ENCODE peak calls at places on chromosomes 7 and 10, in nine cellular contexts. O is fibroblast of lung; S is lung; A is right lobe of liver; Y is HCT116; C is sigmoid colon; G is hepatocyte; T is ascending aorta; B is CD8-positive, alpha-beta T cell. R is an unnamed sample.
A peak's percentile ranks its signal among the peaks of the same experiment; 100 is the strongest.

GRCh38 chr10:97422921-97423420 is 3.0 kb upstream of the PGAM1 start:
- DNase-seq in O (peak; percentile 14), S (no peak), A (no peak), Y (no peak), C (no peak), G (no peak), T (no peak), B (no peak), R (no peak)

GRCh38 chr10:4939224-4940072 is 23.8 kb upstream of the AKR1C1 start:
- DNase-seq in O (no peak), S (no peak), A (no peak), Y (no peak), C (no peak), G (no peak), T (no peak), B (no peak), R (no peak)

GRCh38 chr10:97669561-97669960 is 17.5 kb downstream of the AVPI1 start:
- DNase-seq in O (no peak), S (no peak), A (no peak), Y (no peak), C (no peak), G (no peak), T (no peak), B (no peak), R (no peak)

GRCh38 chr7:115356139-115356746 is 434.3 kb downstream of the MDFIC start:
- DNase-seq in O (peak; percentile 61), S (no peak), A (no peak), Y (peak; percentile 21), C (no peak), G (peak; percentile 29), T (no peak), B (no peak), R (no peak)

GRCh38 chr7:68722044-68722443 is 876.2 kb upstream of the AUTS2 start:
- DNase-seq in O (no peak), S (no peak), A (no peak), Y (no peak), C (no peak), G (no peak), T (no peak), B (no peak), R (no peak)

GRCh38 chr7:155732275-155732674 is 80.0 kb downstream of the SHH start:
- DNase-seq in O (no peak), S (no peak), A (no peak), Y (no peak), C (no peak), G (no peak), T (no peak), B (no peak), R (no peak)

GRCh38 chr10:93352638-93353383 is 129.3 kb downstream of the MYOF start:
- DNase-seq in O (peak; percentile 60), S (no peak), A (no peak), Y (no peak), C (no peak), G (peak; percentile 68), T (no peak), B (no peak), R (no peak)

GRCh38 chr10:16905304-16905703 is 88.1 kb upstream of the RSU1 start:
- DNase-seq in O (peak; percentile 53), S (no peak), A (no peak), Y (no peak), C (peak; percentile 74), G (no peak), T (no peak), B (no peak), R (no peak)

GRCh38 chr10:82411416-82411815 is 536.4 kb downstream of the NRG3 start:
- DNase-seq in O (no peak), S (no peak), A (no peak), Y (no peak), C (no peak), G (no peak), T (no peak), B (no peak), R (no peak)

GRCh38 chr7:47474937-47475879 is 106.7 kb downstream of the TNS3 start:
- DNase-seq in O (peak; percentile 98), S (peak; percentile 91), A (peak; percentile 90), Y (peak; percentile 91), C (peak; percentile 91), G (peak; percentile 93), T (peak; percentile 95), B (no peak), R (no peak)

GRCh38 chr10:101695404-101695732 is 398 bp upstream of the FBXW4 start:
- DNase-seq in O (no peak), S (no peak), A (no peak), Y (no peak), C (no peak), G (no peak), T (no peak), B (no peak), R (no peak)

GRCh38 chr10:34854147-34854601 is 39.1 kb upstream of the PARD3 start:
- DNase-seq in O (peak; percentile 62), S (no peak), A (no peak), Y (no peak), C (peak; percentile 62), G (peak; percentile 19), T (no peak), B (no peak), R (no peak)

GRCh38 chr10:130749911-130750310 is 561.6 kb downstream of the TCERG1L start:
- DNase-seq in O (no peak), S (no peak), A (peak; percentile 3), Y (no peak), C (peak; percentile 47), G (no peak), T (peak; percentile 39), B (no peak), R (no peak)
- H3K9me3 ChIP-seq in O (no peaks in the 10 kb centered on the region), S (peaks cover 4% of the 10 kb centered on the region), A (no peaks in the 10 kb centered on the region), Y (no peaks in the 10 kb centered on the region), C (no peaks in the 10 kb centered on the region), G (no peaks in the 10 kb centered on the region), T (no peaks in the 10 kb centered on the region), B (no peaks in the 10 kb centered on the region), R (no peaks in the 10 kb centered on the region)

DNA sequence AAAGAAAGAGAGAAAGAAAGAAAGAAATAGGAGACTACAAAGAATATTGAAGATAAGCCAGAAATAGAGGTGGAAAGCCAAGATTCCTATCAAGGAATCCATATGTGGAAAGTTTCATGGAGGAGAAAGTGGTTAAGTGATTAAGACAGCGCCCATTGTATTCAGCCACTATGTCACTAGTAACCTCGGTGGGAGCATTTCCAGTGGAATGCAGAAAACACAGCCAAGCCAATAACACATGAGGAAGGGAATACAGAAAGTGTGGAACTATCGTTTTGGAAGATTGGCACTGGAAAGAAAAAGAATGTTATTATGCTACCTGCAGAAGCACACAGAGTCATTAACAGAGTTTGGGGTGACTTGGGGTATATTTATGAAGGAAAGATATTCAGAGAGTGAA is 2.7 kb downstream of the MGAM2 start:
- DNase-seq in O (no peak), S (no peak), A (no peak), Y (no peak), C (no peak), G (no peak), T (no peak), B (no peak), R (no peak)
- H3K9me3 ChIP-seq in O (no peaks in the 10 kb centered on the region), S (peaks cover 1% of the 10 kb centered on the region), A (no peaks in the 10 kb centered on the region), Y (no peaks in the 10 kb centered on the region), C (no peaks in the 10 kb centered on the region), G (no peaks in the 10 kb centered on the region), T (no peaks in the 10 kb centered on the region), B (no peaks in the 10 kb centered on the region), R (no peaks in the 10 kb centered on the region)

GRCh38 chr7:37481154-37481553 is 32.5 kb upstream of the ELMO1 start:
- DNase-seq in O (no peak), S (no peak), A (no peak), Y (no peak), C (no peak), G (no peak), T (no peak), B (no peak), R (no peak)

GRCh38 chr7:37480642-37481041 is 32.0 kb upstream of the ELMO1 start:
- DNase-seq in O (no peak), S (no peak), A (no peak), Y (no peak), C (no peak), G (no peak), T (no peak), B (no peak), R (no peak)

GRCh38 chr7:37482953-37483352 is 34.3 kb upstream of the ELMO1 start:
- DNase-seq in O (no peak), S (no peak), A (no peak), Y (no peak), C (no peak), G (no peak), T (no peak), B (no peak), R (no peak)

GRCh38 chr7:37481722-37482288 is 33.1 kb upstream of the ELMO1 start:
- DNase-seq in O (no peak), S (no peak), A (no peak), Y (no peak), C (no peak), G (no peak), T (no peak), B (no peak), R (no peak)

DNA sequence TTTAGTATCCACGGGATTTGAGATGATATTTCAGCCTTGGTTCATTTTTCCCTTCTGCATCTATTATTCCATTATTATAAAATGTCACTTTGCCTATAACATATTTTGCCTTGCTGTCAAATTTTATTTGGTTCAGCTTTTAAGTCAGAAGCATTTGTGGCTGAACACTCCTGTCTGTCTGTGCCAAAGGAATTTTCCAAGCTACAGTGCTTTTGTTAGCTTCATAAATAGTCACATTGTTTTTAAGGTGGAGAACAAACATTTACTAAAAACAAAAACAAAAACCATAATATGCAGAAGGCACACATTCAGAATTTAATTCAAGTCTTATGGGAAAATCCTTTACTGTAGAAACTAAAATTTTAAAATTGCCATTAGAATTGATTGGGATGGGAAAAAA is 33.8 kb upstream of the ELMO1 start:
- DNase-seq in O (no peak), S (no peak), A (no peak), Y (no peak), C (no peak), G (no peak), T (no peak), B (no peak), R (no peak)
- H3K9me3 ChIP-seq in O (no peaks in the 10 kb centered on the region), S (peaks cover 5% of the 10 kb centered on the region), A (no peaks in the 10 kb centered on the region), Y (no peaks in the 10 kb centered on the region), C (no peaks in the 10 kb centered on the region), G (no peaks in the 10 kb centered on the region), T (no peaks in the 10 kb centered on the region), B (no peaks in the 10 kb centered on the region), R (no peaks in the 10 kb centered on the region)

DNA sequence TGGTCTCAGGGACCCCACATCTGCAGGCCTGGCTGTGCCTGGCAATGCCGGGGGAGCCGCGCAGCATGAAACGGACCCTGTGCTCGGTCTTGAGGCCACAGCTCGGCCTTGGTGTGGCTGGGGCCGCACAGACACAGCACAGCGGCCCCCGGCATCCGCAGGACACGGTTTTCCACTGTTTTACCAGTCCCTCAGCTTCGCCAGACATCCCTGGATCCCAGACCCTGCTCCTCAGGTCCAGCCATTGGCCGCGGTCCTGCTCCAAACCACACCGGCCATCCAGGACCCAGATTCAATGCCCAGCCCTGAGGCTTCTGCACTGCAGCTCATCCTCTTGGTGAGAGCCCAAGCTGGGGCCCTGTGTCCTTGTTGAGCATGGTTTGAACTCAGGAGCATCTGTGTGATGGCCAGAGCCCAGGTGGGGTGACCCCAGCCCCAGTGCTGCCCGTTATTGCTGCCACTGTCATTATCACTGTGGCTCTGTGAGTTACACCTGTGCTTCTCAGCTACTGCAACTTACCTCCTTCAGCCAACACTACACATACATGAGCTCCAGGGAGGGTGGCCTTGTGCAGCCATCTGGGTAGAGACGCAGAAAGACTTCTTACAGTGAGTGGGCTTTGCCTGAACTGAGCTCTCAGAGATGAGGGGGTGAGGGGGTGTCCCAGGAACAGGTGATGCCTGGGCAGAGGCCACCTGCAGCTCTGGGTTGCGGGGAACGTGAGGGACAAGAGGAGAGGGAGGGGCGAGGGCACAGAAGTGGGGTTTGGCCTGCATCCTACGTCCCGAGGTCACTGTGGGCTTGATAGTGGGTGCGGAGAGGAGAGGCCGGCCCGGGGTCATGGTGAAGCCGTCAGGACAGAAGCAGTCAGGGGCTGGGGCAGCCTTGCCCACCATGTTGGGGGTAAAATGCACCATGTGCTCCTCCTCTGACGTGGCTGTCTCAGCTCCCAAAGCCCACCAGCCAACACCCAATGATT is 567.6 kb downstream of the PTPRN2 start:
- DNase-seq in O (no peak), S (no peak), A (no peak), Y (no peak), C (peak; percentile 32), G (no peak), T (no peak), B (no peak), R (no peak)
- H3K9me3 ChIP-seq in O (no peaks in the 10 kb centered on the region), S (no peaks in the 10 kb centered on the region), A (no peaks in the 10 kb centered on the region), Y (no peaks in the 10 kb centered on the region), C (no peaks in the 10 kb centered on the region), G (no peaks in the 10 kb centered on the region), T (no peaks in the 10 kb centered on the region), B (no peaks in the 10 kb centered on the region), R (no peaks in the 10 kb centered on the region)